ENCODE peak calls at places on chromosome 1, in five cellular contexts. J is IMR-90, M is ovary, H is cardiac muscle cell, N is AG09319. I is an unnamed sample.

GRCh38 chr1:176208034-176208433 is 948 bp upstream of the COP1 start:
- DNase-seq in J (no peak), M (no peak), H (no peak), N (no peak), I (no peak)

GRCh38 chr1:19450811-19451564 is 34.4 kb downstream of the CAPZB start:
- DNase-seq in J (peak), M (no peak), H (peak), N (peak), I (no peak)

GRCh38 chr1:158998781-158999161 is 10.9 kb upstream of the IFI16 start:
- DNase-seq in J (peak), M (peak), H (peak), N (no peak), I (peak)

GRCh38 chr1:101302831-101303511 is 66.2 kb downstream of the S1PR1 start:
- DNase-seq in J (peak), M (no peak), H (peak), N (no peak), I (no peak)

GRCh38 chr1:145740269-145740668 is 21.0 kb downstream of the CD160 start:
- DNase-seq in J (peak), M (no peak), H (peak), N (peak), I (no peak)

GRCh38 chr1:172909606-172910326 is 141.0 kb downstream of the TNFSF18 start:
- DNase-seq in J (peak), M (no peak), H (peak), N (peak), I (no peak)

GRCh38 chr1:159775716-159776115 is 5.0 kb upstream of the DUSP23 start:
- DNase-seq in J (no peak), M (no peak), H (peak), N (no peak), I (no peak)

GRCh38 chr1:2155788-2156187 is 38.8 kb downstream of the FAAP20 start:
- DNase-seq in J (no peak), M (no peak), H (no peak), N (no peak), I (no peak)

GRCh38 chr1:31652891-31653489 is 8.3 kb upstream of the PEF1 start:
- DNase-seq in J (no peak), M (no peak), H (no peak), N (no peak), I (no peak)

GRCh38 chr1:180926164-180926981 is 13.7 kb downstream of the KIAA1614 start:
- DNase-seq in J (peak), M (peak), H (peak), N (no peak), I (no peak)

GRCh38 chr1:78369546-78369945 is 121.2 kb upstream of the PTGFR start:
- DNase-seq in J (peak), M (no peak), H (peak), N (no peak), I (no peak)

GRCh38 chr1:117757668-117758067 is 151.8 kb downstream of the TENT5C start:
- DNase-seq in J (peak), M (no peak), H (peak), N (no peak), I (no peak)

GRCh38 chr1:88509369-88509768 is 174.7 kb upstream of the PKN2 start:
- DNase-seq in J (peak), M (no peak), H (peak), N (no peak), I (no peak)

GRCh38 chr1:70863256-70863655 is 184.4 kb downstream of the PTGER3 start:
- DNase-seq in J (no peak), M (no peak), H (no peak), N (no peak), I (no peak)

GRCh38 chr1:15750924-15751323 is 7.7 kb upstream of the FBLIM1 start:
- DNase-seq in J (no peak), M (no peak), H (no peak), N (no peak), I (no peak)

GRCh38 chr1:15749399-15750291 is 7.3 kb downstream of the TMEM82 start:
- DNase-seq in J (no peak), M (peak), H (peak), N (no peak), I (no peak)

GRCh38 chr1:15748690-15749398 is 6.5 kb downstream of the TMEM82 start:
- DNase-seq in J (no peak), M (no peak), H (no peak), N (no peak), I (no peak)

GRCh38 chr1:15753776-15754175 is 4.8 kb upstream of the FBLIM1 start:
- DNase-seq in J (no peak), M (peak), H (no peak), N (no peak), I (no peak)

GRCh38 chr1:15751739-15752138 is 6.9 kb upstream of the FBLIM1 start:
- DNase-seq in J (no peak), M (no peak), H (no peak), N (no peak), I (no peak)
- TF ChIP-seq CTCF in J (no peak), M (no peak), H (no peak), N (no peak), I (no peak)

DNA sequence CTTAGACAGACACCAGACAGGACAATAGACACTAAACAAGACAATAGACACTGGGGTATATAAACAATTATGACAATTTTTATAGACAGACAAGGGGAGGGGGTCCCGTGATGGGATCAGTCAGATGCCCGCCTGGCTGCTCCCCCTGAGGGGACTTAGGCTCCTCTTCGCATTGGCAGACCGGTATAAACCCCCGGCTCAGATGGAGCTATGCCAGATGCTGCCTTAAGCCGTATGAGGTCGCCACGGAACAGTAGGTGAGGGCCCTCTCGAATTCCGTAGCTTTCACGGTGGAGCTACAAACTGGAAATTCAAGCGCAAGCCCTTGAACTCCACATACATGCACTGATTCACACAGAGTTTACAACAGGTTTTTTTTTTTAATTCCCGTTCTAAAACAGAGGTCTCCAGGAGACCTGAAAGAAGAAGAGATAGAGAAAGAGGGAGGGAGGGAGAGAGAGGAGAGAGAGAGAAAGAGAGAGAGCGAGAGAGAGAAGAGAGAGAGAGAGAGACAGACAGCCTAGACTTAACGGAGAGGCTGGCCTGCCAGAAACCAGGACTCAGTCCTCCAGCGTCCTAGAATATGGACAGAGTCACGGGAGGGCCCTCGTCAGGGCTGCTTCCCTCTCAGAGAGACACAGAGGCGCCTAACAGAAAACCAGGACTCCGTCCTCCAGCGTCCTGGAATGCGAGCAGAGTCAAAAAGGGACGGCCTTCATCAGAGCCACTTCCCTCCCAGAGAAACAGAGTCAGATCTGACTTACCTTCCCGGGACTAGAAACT is 24.4 kb upstream of the TMEM54 start:
- DNase-seq in J (no peak), M (no peak), H (peak), N (no peak), I (no peak)
- TF ChIP-seq CTCF in J (no peak), M (no peak), H (no peak), N (no peak), I (no peak)

DNA sequence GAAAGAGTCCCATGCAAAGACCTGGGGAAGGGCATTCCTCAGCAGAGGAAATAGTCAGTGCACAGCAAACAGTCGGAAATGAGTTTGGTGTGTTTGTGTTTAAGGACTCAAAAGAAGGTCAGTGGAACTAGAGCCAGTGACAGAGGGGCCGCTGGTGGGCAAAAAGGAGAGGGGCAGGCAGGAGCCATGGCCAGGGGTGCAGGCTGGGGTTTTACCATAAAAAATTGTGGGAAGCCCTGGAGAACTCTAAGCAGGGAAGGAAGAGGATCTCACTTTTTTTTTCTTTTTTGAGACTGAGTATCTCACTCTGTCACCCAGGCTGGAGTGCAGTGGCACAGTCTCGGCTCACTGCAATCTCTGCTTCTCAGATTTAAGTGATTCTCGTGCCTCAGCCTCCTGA is 33.7 kb upstream of the TARDBP start:
- DNase-seq in J (no peak), M (no peak), H (no peak), N (no peak), I (no peak)
- TF ChIP-seq CTCF in J (no peak), M (no peak), H (no peak), N (no peak), I (no peak)

GRCh38 chr1:221078260-221078965 is 199.2 kb downstream of the HLX start:
- DNase-seq in J (peak), M (no peak), H (no peak), N (no peak), I (no peak)
- TF ChIP-seq CTCF in J (no peak), M (no peak), H (no peak), N (no peak), I (no peak)

GRCh38 chr1:26500488-26501175 is 28.4 kb downstream of the HMGN2 start:
- DNase-seq in J (peak), M (peak), H (peak), N (peak), I (peak)
- TF ChIP-seq CTCF in J (no peak), M (no peak), H (no peak), N (no peak), I (no peak)

I was measured in neural crest cell.